ENCODE peak calls at places on chromosomes 1 and 21, in five cellular contexts. D, M, N, G and I are unnamed samples.

GRCh38 chr1:224082146-224082545 is 31.8 kb upstream of the FBXO28 start:
- DNase-seq in M (no peak), D (peak), N (no peak), G (no peak), I (no peak)

GRCh38 chr1:51330331-51331201 is at the start of gene TTC39A:
- DNase-seq in G (no peak), N (no peak), M (no peak), D (no peak), I (no peak)

GRCh38 chr1:184854456-184855180 is 100.0 kb upstream of the EDEM3 start:
- DNase-seq in D (no peak), N (no peak), M (no peak), G (no peak), I (no peak)

GRCh38 chr1:166924829-166925541 is 48.9 kb upstream of the TADA1 start:
- DNase-seq in G (no peak), D (peak), N (no peak), M (no peak), I (no peak)

GRCh38 chr1:241603626-241604337 is 36.4 kb downstream of the CHML start:
- DNase-seq in G (no peak), D (no peak), N (no peak), M (no peak), I (no peak)

GRCh38 chr1:77126309-77126708 is 92.9 kb downstream of the PIGK start:
- DNase-seq in M (no peak), D (peak), N (no peak), G (no peak), I (no peak)

GRCh38 chr21:31235671-31236450 is 108.2 kb downstream of the TIAM1 start:
- DNase-seq in M (no peak), G (no peak), N (no peak), D (peak), I (no peak)

GRCh38 chr1:19260211-19261138 is 8.9 kb downstream of the MRTO4 start:
- DNase-seq in G (no peak), D (no peak), M (no peak), N (no peak), I (no peak)

GRCh38 chr1:24201941-24202440 is 14.9 kb upstream of the IFNLR1 start:
- DNase-seq in D (peak), N (peak), M (peak), G (peak), I (peak)

GRCh38 chr21:32921632-32922230 is 104.0 kb upstream of the OLIG2 start:
- DNase-seq in N (no peak), M (no peak), D (no peak), G (no peak), I (no peak)